ENCODE peak calls at places on chromosome 9, in five cellular contexts. E is MM.1S, C is neural crest cell, M is nephron progenitor cell, Y is GM13977. R is an unnamed sample.

GRCh38 chr9:71177901-71178300 is 56.5 kb upstream of the TRPM3 start:
- DNase-seq in E (no peak), C (no peak), M (no peak), Y (no peak), R (no peak)

GRCh38 chr9:16594787-16595186 is 275.7 kb downstream of the BNC2 start:
- DNase-seq in E (no peak), C (no peak), M (no peak), Y (no peak), R (no peak)

GRCh38 chr9:113650207-113651131 is 186.9 kb downstream of the RGS3 start:
- DNase-seq in E (no peak), C (no peak), M (peak), Y (no peak), R (no peak)

GRCh38 chr9:77987104-77987656 is 44.4 kb downstream of the GNAQ start:
- DNase-seq in E (no peak), C (no peak), M (no peak), Y (no peak), R (no peak)

GRCh38 chr9:9498846-9499245 is 1114.0 kb downstream of the PTPRD start:
- DNase-seq in E (no peak), C (no peak), M (no peak), Y (no peak), R (no peak)

GRCh38 chr9:108636023-108636422 is 219.8 kb downstream of the ACTL7B start:
- DNase-seq in E (no peak), C (no peak), M (no peak), Y (no peak), R (no peak)

GRCh38 chr9:136552117-136552685 is 6.4 kb upstream of the NOTCH1 start:
- DNase-seq in E (no peak), C (no peak), M (no peak), Y (peak), R (no peak)

GRCh38 chr9:108565651-108566378 is 290.0 kb downstream of the ACTL7B start:
- DNase-seq in E (peak), C (peak), M (peak), Y (peak), R (peak)

GRCh38 chr9:18604971-18605370 is 131.0 kb downstream of the ADAMTSL1 start:
- DNase-seq in E (no peak), C (no peak), M (no peak), Y (no peak), R (no peak)

GRCh38 chr9:137156567-137157375 is 13.1 kb downstream of the LRRC26 start:
- DNase-seq in E (peak), C (no peak), M (peak), Y (peak), R (peak)

GRCh38 chr9:77486968-77487367 is 161.2 kb downstream of the GNA14 start:
- DNase-seq in E (no peak), C (no peak), M (no peak), Y (no peak), R (no peak)

GRCh38 chr9:126298319-126298801 is 28.3 kb upstream of the MVB12B start:
- DNase-seq in E (no peak), C (no peak), M (peak), Y (no peak), R (no peak)

GRCh38 chr9:130343445-130343918 is 77.9 kb downstream of the HMCN2 start:
- DNase-seq in E (no peak), C (peak), M (peak), Y (peak), R (peak)

GRCh38 chr9:113999256-114000062 is 78.6 kb downstream of the AMBP start:
- DNase-seq in E (no peak), C (no peak), M (no peak), Y (no peak), R (no peak)

GRCh38 chr9:99867968-99868367 is 38.5 kb upstream of the STX17 start:
- DNase-seq in E (peak), C (no peak), M (no peak), Y (no peak), R (no peak)

GRCh38 chr9:95379630-95380029 is 62.1 kb upstream of the FANCC start:
- DNase-seq in E (no peak), C (no peak), M (no peak), Y (no peak), R (peak)

GRCh38 chr9:91844170-91844569 is 105.9 kb downstream of the ROR2 start:
- DNase-seq in E (no peak), C (no peak), M (no peak), Y (no peak), R (no peak)

GRCh38 chr9:127974002-127974768 is 6.6 kb downstream of the EEIG1 start:
- DNase-seq in E (no peak), C (no peak), M (no peak), Y (no peak), R (no peak)

GRCh38 chr9:33619666-33620404 is 95.8 kb downstream of the ANKRD18B start:
- DNase-seq in E (peak), C (no peak), M (no peak), Y (no peak), R (no peak)

GRCh38 chr9:81382281-81382680 is 307.1 kb downstream of the TLE1 start:
- DNase-seq in E (no peak), C (no peak), M (no peak), Y (no peak), R (no peak)

GRCh38 chr9:133707761-133708122 is 30.4 kb downstream of the SARDH start:
- DNase-seq in E (no peak), C (no peak), M (peak), Y (no peak), R (no peak)

GRCh38 chr9:136741885-136742568 is 713 bp downstream of the LCN10 start:
- DNase-seq in E (no peak), C (no peak), M (no peak), Y (peak), R (peak)

GRCh38 chr9:83708515-83709158 is 879 bp upstream of the UBQLN1 start:
- DNase-seq in E (peak), C (peak), M (peak), Y (peak), R (peak)

GRCh38 chr9:83715794-83716193 is 8.0 kb upstream of the UBQLN1 start:
- DNase-seq in E (peak), C (no peak), M (no peak), Y (no peak), R (no peak)

GRCh38 chr9:83715221-83715620 is 7.5 kb upstream of the UBQLN1 start:
- DNase-seq in E (no peak), C (no peak), M (no peak), Y (no peak), R (no peak)

DNA sequence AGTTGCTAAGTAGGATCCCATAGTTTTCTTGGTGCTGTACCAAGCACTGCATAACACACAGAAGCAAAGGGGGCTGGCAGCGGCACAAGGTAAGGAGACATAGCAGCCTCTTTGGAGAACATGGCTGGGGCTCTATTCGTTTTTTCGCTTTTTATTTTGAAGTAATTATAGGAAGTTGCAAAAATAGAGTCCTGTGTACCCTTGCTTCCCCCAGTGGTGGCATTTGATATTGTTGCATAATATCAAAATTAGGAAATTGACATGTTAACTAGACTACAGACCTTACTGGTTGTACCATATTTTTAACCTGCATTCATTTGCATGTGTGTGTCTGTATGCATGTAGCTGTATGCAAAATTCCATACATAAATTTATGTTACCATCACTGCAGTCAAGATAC is 6.6 kb upstream of the UBQLN1 start:
- DNase-seq in E (no peak), C (no peak), M (no peak), Y (no peak), R (no peak)
- TF ChIP-seq CTCF in E (peak), C (peak), M (no peak), Y (peak), R (peak)

DNA sequence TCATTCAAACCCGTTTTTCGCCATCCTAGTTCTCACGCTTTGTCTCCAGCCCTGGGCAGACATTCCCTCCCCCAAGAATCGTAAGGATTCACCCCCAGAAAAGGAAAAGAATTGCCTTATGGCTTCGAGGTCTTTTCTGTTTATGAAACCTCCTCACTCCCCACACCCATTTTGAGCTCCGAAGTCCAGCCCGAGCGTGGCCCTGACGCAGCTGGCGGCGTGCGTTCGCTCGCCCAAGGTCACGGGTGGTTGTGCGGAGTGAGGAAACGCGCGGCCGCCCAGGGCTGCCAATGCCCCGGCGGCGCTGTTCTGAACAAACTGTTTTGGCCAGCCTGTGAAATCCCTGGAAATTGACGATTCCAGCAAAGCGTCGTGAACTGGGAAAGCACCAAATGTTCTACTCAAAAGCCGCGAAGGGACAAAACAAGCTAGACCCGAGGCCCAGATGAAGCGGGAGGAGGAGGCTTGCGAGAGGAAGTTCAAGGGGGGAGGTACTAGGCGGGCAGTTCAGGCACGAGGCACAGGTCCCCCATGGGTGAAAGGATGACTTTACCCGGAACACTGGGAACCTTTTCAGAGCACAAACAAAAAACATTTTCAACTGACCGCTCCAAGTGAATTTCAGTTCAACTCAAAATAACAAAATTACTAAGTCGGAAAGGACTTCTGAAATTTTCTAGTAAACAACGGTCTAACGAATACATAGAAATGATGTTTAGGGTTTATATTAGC is 683 bp upstream of the ZFAND5 start:
- DNase-seq in E (peak), C (peak), M (peak), Y (peak), R (peak)
- TF ChIP-seq CTCF in E (peak), C (no peak), M (no peak), Y (no peak), R (no peak)

DNA sequence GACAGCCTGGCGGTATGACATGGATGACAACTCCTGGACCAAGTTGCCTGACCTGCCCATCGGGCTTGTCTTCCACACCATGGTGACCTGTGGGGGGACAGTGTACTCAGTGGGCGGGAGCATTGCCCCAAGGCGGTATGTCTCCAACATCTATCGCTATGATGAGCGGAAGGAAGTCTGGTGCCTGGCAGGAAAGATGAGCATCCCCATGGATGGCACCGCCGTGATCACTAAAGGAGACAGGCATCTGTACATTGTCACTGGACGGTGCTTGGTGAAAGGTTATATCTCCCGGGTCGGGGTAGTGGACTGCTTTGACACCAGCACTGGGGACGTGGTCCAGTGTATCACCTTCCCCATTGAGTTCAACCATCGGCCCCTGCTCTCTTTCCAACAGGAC is 1.3 kb downstream of the CCIN start:
- DNase-seq in E (no peak), C (no peak), M (no peak), Y (no peak), R (no peak)
- TF ChIP-seq CTCF in E (no peak), C (no peak), M (no peak), Y (no peak), R (no peak)

GRCh38 chr9:131673068-131673467 is 66.8 kb downstream of the RAPGEF1 start:
- DNase-seq in E (no peak), C (no peak), M (no peak), Y (no peak), R (no peak)
- TF ChIP-seq CTCF in E (no peak), C (no peak), M (no peak), Y (no peak), R (no peak)

R was measured in activated CD8-positive, alpha-beta T cell treated with anti-CD3 and anti-CD28 coated beads for 36 hours.